ENCODE peak calls at places on chromosome 6, in nine cellular contexts. W, U, F, P, Q, B, E, I and T are unnamed samples.

GRCh38 chr6:53986721-53987526 is 124.3 kb upstream of the MLIP start:
- DNase-seq in W (no peak), U (no peak), F (no peak), P (peak), Q (peak), B (no peak), E (peak), I (peak), T (no peak)

GRCh38 chr6:11006060-11006459 is 38.0 kb downstream of the ELOVL2 start:
- DNase-seq in W (no peak), U (no peak), F (no peak), P (no peak), Q (peak), B (no peak), E (no peak), I (peak), T (no peak)

GRCh38 chr6:7542878-7543394 is 1.5 kb downstream of the DSP start:
- DNase-seq in W (peak), U (no peak), F (no peak), P (no peak), Q (peak), B (no peak), E (peak), I (peak), T (no peak)

GRCh38 chr6:108115598-108116058 is 41.1 kb upstream of the OSTM1 start:
- DNase-seq in W (no peak), U (peak), F (peak), P (peak), Q (peak), B (no peak), E (no peak), I (peak), T (no peak)

GRCh38 chr6:21199246-21199645 is 394.3 kb upstream of the SOX4 start:
- DNase-seq in W (no peak), U (no peak), F (peak), P (no peak), Q (no peak), B (no peak), E (peak), I (no peak), T (no peak)

GRCh38 chr6:31009731-31010130 is 543 bp upstream of the MUC22 start:
- DNase-seq in W (no peak), U (no peak), F (no peak), P (no peak), Q (no peak), B (no peak), E (no peak), I (no peak), T (no peak)

GRCh38 chr6:136438445-136438844 is 111.8 kb downstream of the MAP7 start:
- DNase-seq in W (no peak), U (no peak), F (no peak), P (no peak), Q (no peak), B (no peak), E (no peak), I (no peak), T (no peak)

GRCh38 chr6:45554596-45554995 is 176.9 kb upstream of the SUPT3H start:
- DNase-seq in W (no peak), U (peak), F (no peak), P (no peak), Q (peak), B (no peak), E (no peak), I (no peak), T (no peak)

GRCh38 chr6:7042654-7043545 is 64.9 kb upstream of the RREB1 start:
- DNase-seq in W (no peak), U (no peak), F (no peak), P (no peak), Q (no peak), B (no peak), E (no peak), I (peak), T (no peak)

GRCh38 chr6:119171442-119171841 is 93.0 kb upstream of the FAM184A start:
- DNase-seq in W (no peak), U (no peak), F (no peak), P (no peak), Q (no peak), B (no peak), E (no peak), I (no peak), T (no peak)

GRCh38 chr6:3307436-3307835 is 48.7 kb downstream of the PSMG4 start:
- DNase-seq in W (no peak), U (no peak), F (no peak), P (no peak), Q (no peak), B (no peak), E (no peak), I (no peak), T (no peak)

GRCh38 chr6:155177369-155177961 is 86.3 kb upstream of the CLDN20 start:
- DNase-seq in W (peak), U (peak), F (peak), P (peak), Q (peak), B (no peak), E (peak), I (peak), T (no peak)

GRCh38 chr6:3904518-3904917 is 55.3 kb downstream of the FAM50B start:
- DNase-seq in W (no peak), U (no peak), F (no peak), P (no peak), Q (no peak), B (no peak), E (no peak), I (no peak), T (no peak)

GRCh38 chr6:14711056-14711703 is 534.7 kb upstream of the JARID2 start:
- DNase-seq in W (peak), U (peak), F (peak), P (peak), Q (peak), B (no peak), E (no peak), I (peak), T (no peak)

GRCh38 chr6:162178666-162179065 is 548.9 kb downstream of the PRKN start:
- DNase-seq in W (no peak), U (no peak), F (no peak), P (no peak), Q (no peak), B (no peak), E (no peak), I (no peak), T (no peak)

GRCh38 chr6:83472767-83473166 is 39.6 kb upstream of the PRSS35 start:
- DNase-seq in W (no peak), U (no peak), F (no peak), P (no peak), Q (no peak), B (no peak), E (no peak), I (no peak), T (no peak)

GRCh38 chr6:129776542-129776941 is 66.6 kb upstream of the ARHGAP18 start:
- DNase-seq in W (no peak), U (no peak), F (no peak), P (no peak), Q (no peak), B (no peak), E (no peak), I (no peak), T (no peak)

GRCh38 chr6:15132854-15133670 is 112.8 kb upstream of the JARID2 start:
- DNase-seq in W (peak), U (no peak), F (no peak), P (peak), Q (peak), B (no peak), E (peak), I (peak), T (peak)

GRCh38 chr6:30683137-30683979 is 3.1 kb downstream of the PPP1R18 start:
- DNase-seq in W (no peak), U (no peak), F (no peak), P (no peak), Q (no peak), B (no peak), E (no peak), I (no peak), T (no peak)

GRCh38 chr6:90109141-90109540 is 187.5 kb downstream of the BACH2 start:
- DNase-seq in W (no peak), U (no peak), F (no peak), P (no peak), Q (no peak), B (no peak), E (no peak), I (no peak), T (no peak)

GRCh38 chr6:168943231-168943905 is 310.3 kb downstream of the THBS2 start:
- DNase-seq in W (no peak), U (no peak), F (no peak), P (no peak), Q (no peak), B (no peak), E (no peak), I (no peak), T (no peak)

GRCh38 chr6:149859368-149859767 is 4.8 kb downstream of the LRP11 start:
- DNase-seq in W (no peak), U (no peak), F (no peak), P (peak), Q (peak), B (no peak), E (no peak), I (peak), T (no peak)

GRCh38 chr6:109722564-109723254 is 31.6 kb downstream of the FIG4 start:
- DNase-seq in W (no peak), U (no peak), F (no peak), P (no peak), Q (no peak), B (no peak), E (no peak), I (no peak), T (no peak)

GRCh38 chr6:15621203-15622044 is 41.4 kb downstream of the DTNBP1 start:
- DNase-seq in W (no peak), U (peak), F (peak), P (no peak), Q (peak), B (no peak), E (peak), I (peak), T (no peak)

GRCh38 chr6:123352705-123353104 is 284.0 kb downstream of the TRDN start:
- DNase-seq in W (no peak), U (no peak), F (no peak), P (no peak), Q (no peak), B (no peak), E (no peak), I (no peak), T (no peak)

GRCh38 chr6:79609225-79609595 is 21.9 kb upstream of the SH3BGRL2 start:
- DNase-seq in W (no peak), U (no peak), F (peak), P (no peak), Q (no peak), B (no peak), E (no peak), I (no peak), T (no peak)

GRCh38 chr6:165206798-165207197 is 102.6 kb downstream of the C6orf118 start:
- DNase-seq in W (no peak), U (no peak), F (no peak), P (no peak), Q (no peak), B (no peak), E (no peak), I (no peak), T (no peak)

GRCh38 chr6:29631209-29631810 is 1.7 kb downstream of the GABBR1 start:
- DNase-seq in W (no peak), U (no peak), F (no peak), P (peak), Q (peak), B (no peak), E (no peak), I (no peak), T (no peak)

GRCh38 chr6:48490658-48491057 is 379.7 kb upstream of the PTCHD4 start:
- DNase-seq in W (no peak), U (no peak), F (no peak), P (peak), Q (no peak), B (no peak), E (no peak), I (no peak), T (no peak)

GRCh38 chr6:136226027-136226673 is 24.0 kb downstream of the MTFR2 start:
- DNase-seq in W (peak), U (no peak), F (peak), P (peak), Q (peak), B (peak), E (peak), I (peak), T (no peak)

GRCh38 chr6:100230115-100230975 is 234.4 kb downstream of the SIM1 start:
- DNase-seq in W (no peak), U (no peak), F (no peak), P (no peak), Q (no peak), B (no peak), E (no peak), I (no peak), T (no peak)

GRCh38 chr6:125867483-125867935 is 76.7 kb downstream of the NCOA7 start:
- DNase-seq in W (peak), U (peak), F (peak), P (peak), Q (peak), B (no peak), E (no peak), I (peak), T (peak)

GRCh38 chr6:79028641-79029314 is 49.3 kb downstream of the PHIP start:
- DNase-seq in W (no peak), U (no peak), F (no peak), P (no peak), Q (no peak), B (no peak), E (no peak), I (peak), T (no peak)

GRCh38 chr6:88671624-88672023 is 291.8 kb downstream of the RNGTT start:
- DNase-seq in W (no peak), U (no peak), F (no peak), P (no peak), Q (no peak), B (no peak), E (no peak), I (no peak), T (no peak)

GRCh38 chr6:130033999-130034814 is 15.8 kb downstream of the L3MBTL3 start:
- DNase-seq in W (no peak), U (no peak), F (no peak), P (peak), Q (peak), B (no peak), E (no peak), I (peak), T (no peak)